ENCODE peak calls at places on chromosomes 4 and X, in nine cellular contexts. H is GM12891, Z is suprapubic skin, S is transverse colon, B is breast epithelium, C is GM12878, M is HepG2, D is HCT116, W is prostate gland. U is an unnamed sample.

GRCh38 chrX:47224266-47224895 is 5.9 kb downstream of the CDK16 start:
- DNase-seq in S (no peak), Z (no peak), H (no peak), M (no peak), B (no peak), C (no peak), W (no peak), D (no peak), U (no peak)

GRCh38 chr4:6491235-6491634 is 18.8 kb upstream of the PPP2R2C start:
- DNase-seq in H (no peak), W (no peak), B (peak; percentile 19), D (no peak), S (no peak), M (no peak), Z (peak; percentile 43), C (no peak), U (no peak)

GRCh38 chrX:30228526-30228925 is 1.9 kb upstream of the MAGEB3 start:
- DNase-seq in B (no peak), S (no peak), M (no peak), H (no peak), C (no peak), Z (no peak), D (no peak), W (no peak), U (no peak)

GRCh38 chr4:71857713-71858451 is 74.0 kb upstream of the GC start:
- DNase-seq in M (no peak), S (no peak), H (no peak), Z (no peak), W (no peak), B (no peak), C (no peak), D (no peak), U (no peak)

GRCh38 chrX:926991-927390 is 285.5 kb downstream of the CRLF2 start:
- DNase-seq in S (no peak), D (no peak), C (no peak), Z (no peak), B (no peak), M (no peak), W (no peak), H (no peak), U (no peak)

GRCh38 chr4:38069271-38069760 is 109.1 kb downstream of the PTTG2 start:
- DNase-seq in C (no peak), B (no peak), M (no peak), H (peak; percentile 20), D (no peak), W (peak; percentile 60), S (peak; percentile 72), Z (no peak), U (no peak)

GRCh38 chr4:166165829-166166420 is 292.9 kb downstream of the TLL1 start:
- DNase-seq in C (peak; percentile 36), Z (no peak), M (peak; percentile 73), S (no peak), D (peak; percentile 77), H (peak; percentile 11), B (no peak), W (no peak), U (no peak)

GRCh38 chr4:121817006-121817405 is 6.7 kb downstream of the CCNA2 start:
- DNase-seq in H (no peak), D (no peak), S (no peak), M (no peak), C (no peak), W (no peak), B (no peak), Z (no peak), U (no peak)

GRCh38 chr4:169851750-169852149 is 94.0 kb upstream of the HPF1 start:
- DNase-seq in S (no peak), H (no peak), B (no peak), W (no peak), Z (no peak), C (no peak), M (no peak), D (no peak), U (no peak)

GRCh38 chr4:88937081-88937480 is 119.9 kb downstream of the FAM13A start:
- DNase-seq in S (no peak), H (no peak), M (no peak), B (no peak), W (no peak), D (no peak), C (no peak), Z (no peak), U (no peak)

GRCh38 chr4:12791536-12791935 is 692.6 kb downstream of the RAB28 start:
- DNase-seq in S (no peak), M (no peak), C (no peak), H (no peak), D (no peak), Z (no peak), W (no peak), B (no peak), U (no peak)

GRCh38 chr4:31360786-31361185 is 640.6 kb downstream of the PCDH7 start:
- DNase-seq in M (no peak), W (no peak), S (no peak), D (no peak), Z (no peak), C (no peak), B (no peak), H (no peak), U (no peak)

GRCh38 chr4:6453688-6453990 is 18.8 kb downstream of the PPP2R2C start:
- DNase-seq in S (no peak), H (no peak), Z (no peak), C (no peak), M (no peak), D (no peak), W (no peak), B (no peak), U (no peak)

GRCh38 chr4:182212211-182212761 is 30.9 kb upstream of the TENM3 start:
- DNase-seq in W (no peak), H (no peak), M (no peak), C (no peak), B (no peak), D (no peak), S (no peak), Z (no peak), U (no peak)

GRCh38 chr4:19729873-19730735 is 521.6 kb upstream of the SLIT2 start:
- DNase-seq in S (no peak), W (no peak), H (no peak), Z (no peak), B (no peak), C (no peak), M (no peak), D (no peak), U (no peak)

GRCh38 chr4:176789955-176790354 is 2.8 kb downstream of the VEGFC start:
- DNase-seq in Z (no peak), H (peak; percentile 32), M (peak; percentile 31), B (no peak), W (peak; percentile 26), C (no peak), S (no peak), D (peak; percentile 23), U (no peak)

GRCh38 chr4:150591904-150592303 is 10.0 kb downstream of the MAB21L2 start:
- DNase-seq in H (no peak), D (no peak), Z (no peak), C (no peak), S (no peak), B (no peak), M (no peak), W (no peak), U (no peak)

GRCh38 chr4:86978709-86979108 is 43.9 kb downstream of the AFF1 start:
- DNase-seq in Z (no peak), M (no peak), B (no peak), C (no peak), W (no peak), H (no peak), S (no peak), D (no peak), U (no peak)

DNA sequence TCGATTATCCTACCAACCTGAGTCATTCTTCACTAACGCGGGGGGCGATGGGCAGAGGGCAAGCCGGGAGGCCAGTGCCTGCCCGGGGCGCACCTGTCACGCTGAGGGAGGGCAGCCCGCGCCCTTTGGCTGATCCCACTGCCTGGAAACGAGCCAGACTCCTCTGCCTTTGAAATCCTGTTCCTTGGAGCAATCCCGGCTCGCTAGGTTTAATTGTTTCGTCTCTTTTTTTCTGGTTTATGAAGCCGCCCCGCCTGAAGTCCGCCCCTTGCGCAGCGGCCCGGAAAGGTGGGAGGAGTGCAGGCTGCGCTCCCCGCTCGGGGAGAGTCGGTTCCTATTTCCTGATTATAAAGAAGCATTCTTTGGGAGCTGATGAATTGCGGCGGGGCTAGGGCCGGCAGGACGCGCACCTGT is 484.2 kb downstream of the BCOR start:
- DNase-seq in S (peak; percentile 51), Z (no peak), C (no peak), B (peak; percentile 52), M (no peak), D (no peak), W (peak; percentile 4), H (no peak), U (no peak)
- TF ChIP-seq POLR2A in S (no peak), Z (no peak), C (no peak), B (no peak), M (no peak), D (no peak), W (no peak), H (no peak), U (no peak)

GRCh38 chrX:135985123-135985973 is at the start of gene SLC9A6:
- DNase-seq in W (peak; percentile 56), D (no peak), B (peak; percentile 53), H (peak; percentile 55), S (peak; percentile 81), M (peak; percentile 27), C (no peak), Z (peak; percentile 76), U (peak; percentile 87)
- TF ChIP-seq POLR2AphosphoS5 in W (peak; percentile 6), D (peak; percentile 36), B (no peak), H (no peak), S (no peak), M (peak; percentile 29), C (no peak), Z (no peak), U (peak; percentile 44)

GRCh38 chrX:55160685-55161552 is 59.2 kb upstream of the PAGE5 start:
- DNase-seq in M (peak; percentile 76), B (peak; percentile 88), W (peak; percentile 84), H (peak; percentile 44), C (peak; percentile 64), D (peak; percentile 68), S (peak; percentile 91), Z (peak; percentile 92), U (peak; percentile 95)
- TF ChIP-seq POLR2A in M (peak; percentile 57), B (no peak), W (peak; percentile 62), H (peak; percentile 70), C (peak; percentile 84), D (peak; percentile 46), S (peak; percentile 78), Z (peak; percentile 10), U (peak; percentile 72)

DNA sequence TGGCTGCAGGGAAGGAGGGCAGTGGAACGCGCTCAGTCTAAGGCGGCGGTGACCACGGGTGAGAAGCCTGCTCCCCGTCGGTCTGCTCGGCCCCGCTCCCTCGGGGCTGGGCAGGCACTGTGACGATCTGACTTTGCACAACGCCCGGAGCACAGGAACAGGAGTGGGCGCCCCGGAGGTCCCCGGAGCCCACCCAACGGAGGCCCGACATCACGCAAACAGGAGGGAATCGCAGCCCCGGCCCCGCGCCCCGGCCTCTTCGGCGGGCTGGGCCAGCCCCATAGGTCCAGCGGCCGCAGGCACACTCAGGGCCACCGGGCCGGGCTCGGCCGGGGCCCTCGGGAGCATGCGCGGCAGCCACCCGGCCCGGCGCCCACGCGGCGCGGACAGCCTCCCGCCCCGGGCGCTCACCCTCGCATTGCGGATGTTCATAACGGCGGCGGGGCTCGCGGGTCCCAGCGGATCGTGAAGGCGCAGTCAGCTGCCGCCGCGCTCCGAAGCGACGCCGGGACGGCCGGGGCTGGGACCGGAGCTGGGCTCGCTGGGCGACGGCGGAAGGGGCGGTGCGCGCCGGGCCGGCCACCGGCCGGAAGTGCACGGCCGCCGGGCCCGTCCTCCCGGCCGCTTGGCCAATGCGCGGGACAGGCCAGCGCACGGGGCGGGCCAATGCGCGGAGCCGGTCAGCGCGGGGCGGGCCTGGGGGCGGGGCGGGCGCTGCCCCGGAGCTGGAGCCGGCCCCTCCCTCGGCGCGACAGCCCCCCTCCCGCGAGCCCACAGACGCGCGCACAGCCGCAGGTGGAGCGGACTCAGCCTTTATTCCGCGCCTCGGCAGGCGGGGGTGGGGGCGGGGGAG is at the start of gene NAA10:
- DNase-seq in S (peak; percentile 81), Z (no peak), C (no peak), W (peak; percentile 49), D (no peak), B (peak; percentile 55), H (peak; percentile 82), M (peak; percentile 32), U (peak; percentile 86)
- TF ChIP-seq POLR2AphosphoS5 in S (no peak), Z (no peak), C (no peak), W (no peak), D (peak; percentile 47), B (no peak), H (no peak), M (no peak), U (peak; percentile 43)